ENCODE peak calls at places on chromosomes 1 and 21, in six cellular contexts. S is iris pigment epithelial cell, K is HEK293T, X is HS-27A, R is fibroblast of lung, T is ACHN. N is an unnamed sample.

GRCh38 chr1:168582690-168583325 is 6.4 kb downstream of the XCL1 start:
- DNase-seq in S (no peak), K (no peak), X (no peak), R (no peak), T (peak; percentile 9), N (no peak)

GRCh38 chr1:206012086-206012859 is 9.1 kb upstream of the RAB7B start:
- DNase-seq in S (no peak), K (no peak), X (no peak), R (no peak), T (no peak), N (no peak)

GRCh38 chr1:154767315-154768240 is 102.5 kb downstream of the KCNN3 start:
- DNase-seq in S (peak; percentile 73), K (no peak), X (no peak), R (peak; percentile 10), T (no peak), N (no peak)

GRCh38 chr1:116982319-116983004 is 19.1 kb upstream of the CD101 start:
- DNase-seq in S (no peak), K (no peak), X (no peak), R (no peak), T (no peak), N (no peak)

GRCh38 chr1:202811296-202812175 is 782 bp downstream of the PCAT6 start:
- DNase-seq in S (peak; percentile 17), K (no peak), X (no peak), R (peak; percentile 8), T (no peak), N (peak; percentile 40)

GRCh38 chr1:227532019-227532619 is 31.2 kb upstream of the ZNF678 start:
- DNase-seq in S (peak; percentile 56), K (no peak), X (no peak), R (no peak), T (no peak), N (no peak)

GRCh38 chr1:93567255-93567918 is 114.2 kb downstream of the BCAR3 start:
- DNase-seq in S (peak; percentile 97), K (no peak), X (no peak), R (peak; percentile 91), T (peak; percentile 35), N (peak; percentile 32)

GRCh38 chr1:69055223-69055622 is 512.5 kb upstream of the LRRC7 start:
- DNase-seq in S (no peak), K (no peak), X (no peak), R (peak; percentile 28), T (peak; percentile 6), N (no peak)

GRCh38 chr21:28227881-28228623 is 764.6 kb downstream of the LTN1 start:
- DNase-seq in S (peak; percentile 49), K (no peak), X (no peak), R (peak; percentile 38), T (no peak), N (no peak)

GRCh38 chr1:62528015-62528414 is 69.3 kb upstream of the ANGPTL3 start:
- DNase-seq in S (no peak), K (no peak), X (no peak), R (no peak), T (no peak), N (no peak)

GRCh38 chr1:205073511-205073910 is 10.7 kb downstream of the TMEM81 start:
- DNase-seq in S (no peak), K (no peak), X (no peak), R (no peak), T (no peak), N (no peak)

GRCh38 chr1:2102753-2103152 is 52.5 kb downstream of the PRKCZ start:
- DNase-seq in S (no peak), K (no peak), X (no peak), R (no peak), T (no peak), N (no peak)

GRCh38 chr1:235757697-235758096 is 108.1 kb upstream of the GNG4 start:
- DNase-seq in S (no peak), K (no peak), X (no peak), R (no peak), T (no peak), N (no peak)

GRCh38 chr1:74505889-74506288 is 6.5 kb downstream of the LRRC53 start:
- DNase-seq in S (no peak), K (no peak), X (no peak), R (no peak), T (no peak), N (no peak)

GRCh38 chr1:90717665-90718410 is 736 bp upstream of the BARHL2 start:
- DNase-seq in S (peak; percentile 24), K (peak; percentile 92), X (no peak), R (peak; percentile 19), T (no peak), N (peak; percentile 61)

GRCh38 chr21:14541840-14542495 is 4.1 kb downstream of the SAMSN1 start:
- DNase-seq in S (no peak), K (no peak), X (no peak), R (no peak), T (no peak), N (no peak)

GRCh38 chr1:17771014-17771413 is 15.9 kb downstream of the ACTL8 start:
- DNase-seq in S (no peak), K (no peak), X (no peak), R (no peak), T (no peak), N (no peak)

GRCh38 chr1:114671939-114672275 is 2.1 kb upstream of the DENND2C start:
- DNase-seq in S (no peak), K (no peak), X (no peak), R (no peak), T (no peak), N (no peak)